ENCODE peak calls at places on chromosome 10, in ten cellular contexts. F is spleen; I is effector CD8-positive, alpha-beta T cell; O is heart left ventricle; H is activated T-cell treated with anti-CD3 and anti-CD28 coated beads, Interleukin-2, amount 50 U/mL, for 4 hours; W is B cell; Q is IMR-90; B is NT2/D1; S is WTC11; N is transverse colon. D is an unnamed sample.
A peak's percentile ranks its signal among the peaks of the same experiment; 100 is the strongest.

GRCh38 chr10:34031410-34031809 is 696.9 kb upstream of the NRP1 start:
- DNase-seq in I (no peak), N (peak; percentile 12), B (no peak), F (no peak), S (no peak), O (peak; percentile 60), Q (peak; percentile 76), W (no peak), H (no peak), D (no peak)

GRCh38 chr10:48389272-48389671 is 82.8 kb downstream of the MAPK8 start:
- DNase-seq in B (no peak), O (no peak), N (no peak), S (no peak), W (no peak), Q (no peak), F (no peak), I (no peak), H (no peak), D (no peak)

GRCh38 chr10:113473851-113474250 is 79.0 kb upstream of the HABP2 start:
- DNase-seq in F (no peak), N (no peak), O (no peak), H (no peak), W (no peak), S (no peak), B (no peak), I (no peak), Q (no peak), D (no peak)

GRCh38 chr10:124732931-124733536 is 11.1 kb downstream of the FAM53B start:
- DNase-seq in Q (peak; percentile 43), W (peak; percentile 56), B (no peak), N (peak; percentile 59), O (peak; percentile 78), F (peak; percentile 87), I (no peak), S (no peak), H (peak; percentile 57), D (no peak)

GRCh38 chr10:112631501-112632410 is 184.7 kb downstream of the VTI1A start:
- DNase-seq in Q (no peak), O (no peak), I (no peak), N (no peak), S (no peak), B (no peak), F (no peak), W (no peak), H (no peak), D (peak; percentile 15)

GRCh38 chr10:77939561-77940001 is 13.0 kb upstream of the DLG5 start:
- DNase-seq in F (no peak), B (no peak), N (peak; percentile 46), I (no peak), S (no peak), H (no peak), W (no peak), Q (peak; percentile 76), O (peak; percentile 37), D (no peak)

GRCh38 chr10:132374612-132375011 is 22.4 kb upstream of the PWWP2B start:
- DNase-seq in Q (no peak), H (no peak), O (no peak), W (no peak), I (no peak), B (no peak), F (peak; percentile 66), N (no peak), S (no peak), D (no peak)

GRCh38 chr10:63430091-63430998 is 35.4 kb downstream of the JMJD1C start:
- DNase-seq in Q (peak; percentile 74), O (no peak), F (no peak), S (no peak), H (no peak), B (no peak), N (no peak), I (no peak), W (no peak), D (peak; percentile 59)

GRCh38 chr10:127068485-127068884 is 127.9 kb downstream of the INSYN2A start:
- DNase-seq in Q (no peak), N (no peak), H (no peak), S (no peak), W (no peak), B (no peak), O (no peak), F (no peak), I (no peak), D (no peak)

GRCh38 chr10:96598841-96599240 is 12.0 kb upstream of the TM9SF3 start:
- DNase-seq in N (no peak), S (no peak), O (no peak), H (no peak), B (no peak), W (no peak), Q (no peak), I (no peak), F (no peak), D (no peak)

GRCh38 chr10:102817175-102817574 is 20.0 kb downstream of the CYP17A1 start:
- DNase-seq in W (no peak), Q (no peak), S (no peak), O (no peak), H (no peak), I (no peak), F (no peak), B (no peak), N (no peak), D (no peak)

GRCh38 chr10:69088471-69088769 is 517 bp downstream of the SRGN start:
- DNase-seq in Q (no peak), H (no peak), S (no peak), B (no peak), O (no peak), W (peak; percentile 17), N (no peak), I (no peak), F (no peak), D (no peak)